ENCODE peak calls at places on chromosomes 3 and 15, in seven cellular contexts. F is NCI-H1092; N is effector CD4-positive, alpha-beta T cell; O is activated CD4-positive, alpha-beta T cell treated with anti-CD3 and anti-CD28 coated beads, Interleukin-2, amount 50 U/mL, for 24 hours; K is EH; P is ELR; U is activated CD8-positive, alpha-beta memory T cell treated with anti-CD3 and anti-CD28 coated beads for 4 hours. G is an unnamed sample.

GRCh38 chr15:72222433-72222832 is 8.6 kb downstream of the PKM start:
- DNase-seq in F (no peak), N (no peak), O (no peak), K (peak; percentile 53), P (peak; percentile 48), U (no peak), G (no peak)

GRCh38 chr3:112640333-112640863 is 545 bp downstream of the CCDC80 start:
- DNase-seq in F (no peak), N (no peak), O (no peak), K (peak; percentile 92), P (peak; percentile 93), U (no peak), G (no peak)

GRCh38 chr15:43133429-43134156 is at the start of gene TMEM62:
- DNase-seq in F (peak; percentile 26), N (peak; percentile 42), O (peak; percentile 26), K (peak; percentile 75), P (peak; percentile 76), U (peak; percentile 33), G (peak; percentile 38)

GRCh38 chr3:117219296-117219695 is 509.7 kb downstream of the TUSC7 start:
- DNase-seq in F (no peak), N (no peak), O (no peak), K (no peak), P (no peak), U (no peak), G (no peak)

GRCh38 chr3:71389911-71390573 is 193.5 kb downstream of the FOXP1 start:
- DNase-seq in F (peak; percentile 36), N (no peak), O (no peak), K (peak; percentile 63), P (no peak), U (no peak), G (no peak)

GRCh38 chr3:169668957-169669681 is 5.6 kb upstream of the MECOM start:
- DNase-seq in F (peak; percentile 55), N (no peak), O (no peak), K (peak; percentile 47), P (peak; percentile 72), U (no peak), G (no peak)

GRCh38 chr15:66184492-66184891 is 69.1 kb downstream of the MEGF11 start:
- DNase-seq in F (no peak), N (no peak), O (no peak), K (no peak), P (no peak), U (no peak), G (no peak)

GRCh38 chr3:119315600-119316312 is 21.6 kb downstream of the ARHGAP31 start:
- DNase-seq in F (no peak), N (no peak), O (no peak), K (peak; percentile 36), P (no peak), U (no peak), G (no peak)

GRCh38 chr3:39140341-39140971 is 12.9 kb downstream of the CSRNP1 start:
- DNase-seq in F (no peak), N (no peak), O (no peak), K (no peak), P (no peak), U (no peak), G (no peak)

GRCh38 chr15:75661041-75661778 is 13.5 kb downstream of the SNX33 start:
- DNase-seq in F (no peak), N (no peak), O (no peak), K (peak; percentile 96), P (peak; percentile 93), U (no peak), G (no peak)

GRCh38 chr15:52232327-52232726 is 41.1 kb upstream of the GNB5 start:
- DNase-seq in F (no peak), N (no peak), O (no peak), K (peak; percentile 39), P (no peak), U (no peak), G (no peak)

GRCh38 chr15:78691167-78691872 is 50.3 kb upstream of the CHRNB4 start:
- DNase-seq in F (no peak), N (no peak), O (no peak), K (no peak), P (no peak), U (no peak), G (no peak)

GRCh38 chr3:79367066-79367465 is 400.7 kb downstream of the ROBO1 start:
- DNase-seq in F (no peak), N (no peak), O (no peak), K (peak; percentile 72), P (peak; percentile 87), U (no peak), G (no peak)

GRCh38 chr3:70531063-70531657 is 218.7 kb upstream of the MDFIC2 start:
- DNase-seq in F (no peak), N (no peak), O (no peak), K (peak; percentile 45), P (peak; percentile 41), U (no peak), G (no peak)

GRCh38 chr15:81239190-81239589 is 42.5 kb downstream of the IL16 start:
- DNase-seq in F (no peak), N (no peak), O (no peak), K (peak; percentile 6), P (no peak), U (no peak), G (no peak)

GRCh38 chr15:94894056-94894455 is 662.7 kb downstream of the MCTP2 start:
- DNase-seq in F (no peak), N (no peak), O (no peak), K (no peak), P (no peak), U (no peak), G (no peak)

GRCh38 chr3:47096955-47097354 is 67.0 kb downstream of the SETD2 start:
- DNase-seq in F (no peak), N (no peak), O (no peak), K (peak; percentile 71), P (peak; percentile 82), U (no peak), G (no peak)

GRCh38 chr3:149085828-149086231 is 503 bp downstream of the HLTF start:
- DNase-seq in F (no peak), N (no peak), O (no peak), K (peak; percentile 57), P (peak; percentile 47), U (no peak), G (no peak)

GRCh38 chr3:55292360-55292759 is 194.7 kb downstream of the WNT5A start:
- DNase-seq in F (no peak), N (no peak), O (no peak), K (no peak), P (no peak), U (no peak), G (no peak)

GRCh38 chr15:40238927-40239591 is at the start of gene PAK6:
- DNase-seq in F (no peak), N (no peak), O (no peak), K (peak; percentile 50), P (peak; percentile 80), U (no peak), G (no peak)

GRCh38 chr15:96340611-96341464 is 10.3 kb downstream of the NR2F2 start:
- DNase-seq in F (peak; percentile 46), N (no peak), O (no peak), K (peak; percentile 59), P (peak; percentile 48), U (no peak), G (no peak)

GRCh38 chr3:117407317-117407716 is 697.7 kb downstream of the TUSC7 start:
- DNase-seq in F (no peak), N (no peak), O (no peak), K (peak; percentile 3), P (peak; percentile 17), U (no peak), G (no peak)

GRCh38 chr3:183592820-183593219 is 37.3 kb upstream of the KLHL6 start:
- DNase-seq in F (no peak), N (no peak), O (no peak), K (no peak), P (no peak), U (no peak), G (no peak)

GRCh38 chr15:64651573-64652260 is 123.7 kb downstream of the RBPMS2 start:
- DNase-seq in F (peak; percentile 2), N (peak; percentile 12), O (no peak), K (no peak), P (peak; percentile 4), U (peak; percentile 23), G (peak; percentile 7)

GRCh38 chr15:86588413-86588812 is 508.7 kb downstream of the AGBL1 start:
- DNase-seq in F (no peak), N (no peak), O (no peak), K (no peak), P (no peak), U (no peak), G (no peak)

GRCh38 chr15:77013786-77014136 is 18.8 kb downstream of the PSTPIP1 start:
- DNase-seq in F (no peak), N (peak; percentile 72), O (peak; percentile 67), K (no peak), P (no peak), U (peak; percentile 89), G (peak; percentile 75)

GRCh38 chr3:51340311-51340829 is 44.7 kb upstream of the MANF start:
- DNase-seq in F (no peak), N (no peak), O (no peak), K (peak; percentile 96), P (peak; percentile 93), U (no peak), G (no peak)

GRCh38 chr3:42590989-42591756 is 513 bp downstream of the SS18L2 start:
- DNase-seq in F (no peak), N (no peak), O (no peak), K (peak; percentile 40), P (peak; percentile 29), U (no peak), G (no peak)

GRCh38 chr3:161559177-161559998 is 62.8 kb downstream of the OTOL1 start:
- DNase-seq in F (peak; percentile 43), N (no peak), O (no peak), K (peak; percentile 43), P (peak; percentile 77), U (no peak), G (no peak)

GRCh38 chr3:39135170-39135805 is 18.1 kb downstream of the CSRNP1 start:
- DNase-seq in F (no peak), N (no peak), O (no peak), K (no peak), P (no peak), U (no peak), G (no peak)

GRCh38 chr15:25236143-25236860 is 202.5 kb downstream of the UBE3A start:
- DNase-seq in F (no peak), N (no peak), O (no peak), K (no peak), P (no peak), U (no peak), G (no peak)

GRCh38 chr15:70562906-70563305 is 200.5 kb downstream of the UACA start:
- DNase-seq in F (no peak), N (no peak), O (no peak), K (no peak), P (no peak), U (no peak), G (no peak)

GRCh38 chr3:182969277-182969676 is 11.1 kb downstream of the DCUN1D1 start:
- DNase-seq in F (no peak), N (no peak), O (no peak), K (peak; percentile 76), P (peak; percentile 75), U (no peak), G (no peak)